ENCODE peak calls at places on chromosomes 16 and 17, in nine cellular contexts. S is stomach; T is HAP-1; Z is adrenal gland; V is CD8-positive, alpha-beta T cell; E is tibial artery; X is ascending aorta; U is prostate gland; O is left ventricle myocardium inferior. H is an unnamed sample.

GRCh38 chr16:70391881-70392481 is 45.3 kb downstream of the DDX19A start:
- DNase-seq in Z (peak; percentile 92), E (no peak), V (no peak), O (peak; percentile 33), U (no peak), T (no peak), X (no peak), S (no peak), H (peak; percentile 94)

GRCh38 chr16:53071748-53072301 is 17.0 kb downstream of the CHD9 start:
- DNase-seq in E (peak; percentile 72), Z (no peak), U (no peak), S (no peak), T (no peak), X (no peak), O (peak; percentile 88), V (no peak), H (peak; percentile 84)

GRCh38 chr16:78669994-78670393 is 570.5 kb downstream of the WWOX start:
- DNase-seq in U (no peak), X (no peak), E (no peak), V (no peak), O (peak; percentile 40), S (no peak), T (no peak), Z (peak; percentile 70), H (peak; percentile 30)

GRCh38 chr17:7541074-7541621 is 7.7 kb upstream of the TNFSF12 start:
- DNase-seq in T (no peak), O (no peak), U (no peak), V (no peak), S (no peak), E (no peak), Z (no peak), X (no peak), H (no peak)

GRCh38 chr17:694239-694638 is 20.4 kb downstream of the VPS53 start:
- DNase-seq in O (no peak), S (no peak), X (no peak), T (no peak), U (no peak), E (no peak), V (no peak), Z (no peak), H (no peak)

GRCh38 chr16:405548-406506 is 4.1 kb downstream of the DECR2 start:
- DNase-seq in T (no peak), Z (no peak), S (no peak), E (no peak), X (no peak), U (no peak), O (no peak), V (no peak), H (no peak)

GRCh38 chr17:7440113-7440822 is 956 bp downstream of the FGF11 start:
- DNase-seq in O (peak; percentile 71), V (peak; percentile 40), T (peak; percentile 31), U (peak; percentile 44), Z (peak; percentile 92), E (no peak), X (peak; percentile 73), S (peak; percentile 72), H (peak; percentile 73)

GRCh38 chr17:8918811-8919210 is 46.7 kb downstream of the PIK3R5 start:
- DNase-seq in T (no peak), U (no peak), E (no peak), Z (no peak), V (no peak), X (no peak), S (no peak), O (no peak), H (no peak)

GRCh38 chr17:47703191-47703591 is 9.2 kb downstream of the TBKBP1 start:
- DNase-seq in V (peak; percentile 61), E (no peak), U (no peak), O (no peak), X (no peak), S (no peak), Z (no peak), T (no peak), H (no peak)

GRCh38 chr17:32518856-32519768 is 32.3 kb downstream of the CDK5R1 start:
- DNase-seq in X (no peak), U (peak; percentile 16), S (peak; percentile 63), T (peak; percentile 77), O (peak; percentile 57), Z (peak; percentile 71), E (peak; percentile 65), V (peak; percentile 70), H (peak; percentile 68)

GRCh38 chr17:41519501-41520224 is 973 bp upstream of the KRT15 start:
- DNase-seq in E (no peak), O (no peak), S (no peak), Z (no peak), T (no peak), V (no peak), U (peak; percentile 73), X (no peak), H (no peak)

GRCh38 chr17:17236295-17237025 is 508 bp downstream of the FLCN start:
- DNase-seq in U (no peak), T (peak; percentile 46), E (no peak), Z (no peak), X (no peak), V (no peak), O (no peak), S (no peak), H (no peak)

GRCh38 chr16:1348441-1348840 is 3.2 kb downstream of the TSR3 start:
- DNase-seq in S (no peak), Z (no peak), O (no peak), U (no peak), E (no peak), X (no peak), T (no peak), V (no peak), H (no peak)

GRCh38 chr16:75244225-75244792 is 7.1 kb downstream of the BCAR1 start:
- DNase-seq in U (no peak), X (peak; percentile 92), T (no peak), Z (no peak), O (no peak), E (peak; percentile 94), S (peak; percentile 79), V (no peak), H (no peak)

GRCh38 chr16:75241955-75242354 is 9.5 kb downstream of the BCAR1 start:
- DNase-seq in U (no peak), Z (no peak), O (no peak), E (no peak), S (no peak), V (no peak), X (no peak), T (no peak), H (no peak)

GRCh38 chr16:75241412-75241811 is 10.0 kb downstream of the BCAR1 start:
- DNase-seq in V (no peak), Z (no peak), U (no peak), E (no peak), O (no peak), X (no peak), S (no peak), T (no peak), H (no peak)

GRCh38 chr16:75244844-75245758 is 6.3 kb downstream of the BCAR1 start:
- DNase-seq in T (no peak), X (peak; percentile 98), O (peak; percentile 84), V (no peak), S (peak; percentile 94), U (peak; percentile 68), E (peak; percentile 99), Z (peak; percentile 96), H (peak; percentile 96)

DNA sequence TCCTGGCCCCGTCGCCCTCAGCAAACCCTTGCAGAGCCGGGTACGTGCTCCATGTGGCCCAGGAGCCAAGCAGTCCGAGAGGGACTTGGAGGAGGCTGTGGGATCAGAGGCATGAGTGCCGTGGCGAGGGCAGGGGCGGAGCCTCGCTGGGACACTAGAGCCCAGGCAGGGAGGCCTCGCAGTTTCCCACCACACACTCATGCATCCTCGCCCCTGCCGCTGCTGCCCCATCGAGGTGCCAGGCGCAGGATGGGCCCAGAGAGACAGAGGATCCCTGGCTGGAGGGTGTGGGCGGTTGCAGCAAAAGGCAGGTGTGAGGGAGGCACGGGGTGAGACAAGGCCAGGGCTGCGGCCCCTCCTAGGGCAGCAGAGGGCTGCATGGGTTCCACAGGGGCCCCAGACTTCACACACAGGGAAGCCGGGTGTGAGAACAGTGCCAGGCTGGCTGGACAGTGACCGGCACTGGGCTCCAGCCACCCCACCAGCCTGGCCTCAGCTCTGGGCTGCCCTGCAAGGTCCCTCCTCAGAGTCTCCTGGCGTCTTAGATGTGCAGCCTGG is 7.7 kb downstream of the BCAR1 start:
- DNase-seq in Z (no peak), V (no peak), T (no peak), O (no peak), S (no peak), U (no peak), E (no peak), X (no peak), H (no peak)
- H3K4me1 ChIP-seq in Z (peaks cover 32% of the 10 kb centered on the region), V (no peaks in the 10 kb centered on the region), T (no peaks in the 10 kb centered on the region), O (peaks cover 100% of the 10 kb centered on the region), S (peaks cover 88% of the 10 kb centered on the region), U (peaks cover 30% of the 10 kb centered on the region), E (peaks cover 100% of the 10 kb centered on the region), X (peaks cover 96% of the 10 kb centered on the region), H (peaks cover 93% of the 10 kb centered on the region)

DNA sequence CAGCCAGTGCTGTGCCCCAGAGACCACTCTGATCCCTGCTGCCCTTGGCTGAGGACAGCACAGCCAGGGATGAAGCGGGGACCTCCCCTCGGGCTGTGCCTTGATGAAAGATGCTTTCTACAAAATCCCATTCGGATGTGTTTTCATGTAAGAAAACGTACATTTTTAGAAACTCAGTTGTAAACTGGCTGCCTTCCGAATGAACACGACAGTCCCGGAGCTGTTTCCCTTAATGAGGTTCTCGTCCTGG is 181.4 kb downstream of the SEC14L1 start:
- DNase-seq in E (no peak), S (no peak), V (no peak), O (no peak), T (no peak), X (no peak), Z (no peak), U (no peak), H (no peak)
- H3K4me3 ChIP-seq in E (peak overlapping the region; percentile 58), S (peak overlapping the region; percentile 23), V (no peak overlapping the region), O (peak overlapping the region; percentile 66), T (peak overlapping the region; percentile 45), X (peak overlapping the region; percentile 52), Z (peak overlapping the region; percentile 70), U (no peak overlapping the region), H (peak overlapping the region; percentile 66)

DNA sequence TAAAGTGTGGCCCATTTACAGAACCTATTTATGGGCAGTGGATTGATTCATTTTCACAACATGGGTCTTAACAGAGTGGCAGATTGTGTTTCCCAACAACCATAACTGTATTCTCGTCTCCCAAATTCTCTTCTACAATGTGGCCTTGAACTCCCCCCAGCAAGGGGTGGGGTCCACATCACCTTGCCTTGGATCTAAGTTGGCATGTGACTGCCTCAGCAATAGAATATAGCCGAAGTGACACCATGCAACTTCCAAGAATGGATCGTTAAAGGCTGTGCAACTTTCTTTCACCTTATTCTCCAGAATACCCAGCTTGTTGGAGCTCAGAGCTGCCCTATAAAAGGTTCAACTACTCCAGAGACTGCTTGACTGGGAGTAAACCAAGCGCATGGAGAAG is 72.0 kb upstream of the CDH5 start:
- DNase-seq in T (no peak), V (no peak), Z (peak; percentile 2), E (no peak), S (no peak), X (no peak), O (no peak), U (no peak), H (no peak)
- H3K27me3 ChIP-seq in T (no peaks in the 10 kb centered on the region), V (no peaks in the 10 kb centered on the region), Z (no peaks in the 10 kb centered on the region), E (no peaks in the 10 kb centered on the region), S (peaks cover 27% of the 10 kb centered on the region), X (no peaks in the 10 kb centered on the region), O (peaks cover 21% of the 10 kb centered on the region), U (no peaks in the 10 kb centered on the region), H (no peaks in the 10 kb centered on the region)

DNA sequence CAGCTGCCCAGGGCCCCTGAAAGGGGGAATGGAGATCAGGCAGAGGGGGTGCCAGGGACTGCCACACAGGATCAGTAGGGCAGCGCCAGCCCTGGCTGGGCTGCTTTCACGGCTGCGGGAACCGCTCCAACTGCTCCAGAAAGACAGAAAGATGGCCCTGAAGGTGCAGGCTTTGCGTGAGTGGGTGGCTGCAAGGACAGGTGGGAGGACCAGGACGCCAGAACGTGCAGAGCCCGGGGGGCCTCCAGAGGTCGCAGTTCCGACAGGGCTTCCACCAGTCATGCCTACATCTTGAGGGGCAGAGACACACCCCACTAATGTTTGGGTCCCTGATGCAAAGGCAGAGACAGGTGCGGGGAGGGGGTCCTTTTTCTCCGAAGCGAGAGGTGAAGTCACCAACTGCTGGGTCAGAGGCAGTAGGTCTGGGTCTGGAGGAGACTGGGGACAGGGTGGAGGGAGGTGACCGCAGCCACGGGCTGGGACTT is 790 bp upstream of the ATP6V0C start:
- DNase-seq in E (no peak), U (no peak), V (peak; percentile 72), T (no peak), O (no peak), S (no peak), X (no peak), Z (peak; percentile 75), H (peak; percentile 37)
- H3K4me1 ChIP-seq in E (peaks cover 51% of the 10 kb centered on the region), U (peaks cover 20% of the 10 kb centered on the region), V (peaks cover 40% of the 10 kb centered on the region), T (peaks cover 5% of the 10 kb centered on the region), O (peaks cover 57% of the 10 kb centered on the region), S (peaks cover 60% of the 10 kb centered on the region), X (peaks cover 35% of the 10 kb centered on the region), Z (peaks cover 30% of the 10 kb centered on the region), H (peaks cover 30% of the 10 kb centered on the region)